ENCODE peak calls at places on chromosomes 3 and 15, in six cellular contexts. W is dermis microvascular lymphatic vessel endothelial cell, M is HT1080, D is Panc1, Z is endothelial cell, N is HTR-8/SVneo. I is an unnamed sample.

GRCh38 chr3:122682016-122682374 is 1.4 kb downstream of the PARP14 start:
- DNase-seq in N (no peak), Z (no peak), D (no peak), M (no peak), W (no peak), I (no peak)

GRCh38 chr3:183502782-183503181 is 52.7 kb downstream of the KLHL6 start:
- DNase-seq in N (no peak), W (peak; percentile 44), Z (no peak), D (no peak), M (peak; percentile 30), I (no peak)

GRCh38 chr3:15148614-15149013 is 49.7 kb upstream of the RBSN start:
- DNase-seq in D (no peak), W (no peak), Z (peak; percentile 22), N (peak; percentile 3), M (peak; percentile 47), I (no peak)

GRCh38 chr15:23095796-23096195 is 40.8 kb downstream of the GOLGA6L1 start:
- DNase-seq in N (no peak), D (no peak), W (no peak), M (no peak), Z (no peak), I (no peak)

GRCh38 chr3:31077021-31077601 is 182.7 kb upstream of the GADL1 start:
- DNase-seq in Z (no peak), D (peak; percentile 15), N (peak; percentile 37), M (peak; percentile 100), W (peak; percentile 94), I (peak; percentile 32)

GRCh38 chr3:125186800-125187598 is 25.5 kb downstream of the SLC12A8 start:
- DNase-seq in M (no peak), N (no peak), D (no peak), Z (no peak), W (no peak), I (no peak)

GRCh38 chr15:48437178-48437577 is 105.9 kb downstream of the DUT start:
- DNase-seq in Z (no peak), M (peak; percentile 42), N (no peak), D (no peak), W (peak; percentile 42), I (no peak)

GRCh38 chr15:38002883-38003477 is 68.5 kb downstream of the TMCO5A start:
- DNase-seq in W (peak; percentile 85), N (peak; percentile 14), D (no peak), M (peak; percentile 68), Z (peak; percentile 69), I (peak; percentile 37)

GRCh38 chr15:80562846-80563245 is 132.3 kb upstream of the ABHD17C start:
- DNase-seq in W (no peak), D (no peak), Z (no peak), M (no peak), N (no peak), I (no peak)

GRCh38 chr15:43253431-43254403 is 13.0 kb downstream of the TGM5 start:
- DNase-seq in N (no peak), M (peak; percentile 93), D (no peak), Z (no peak), W (peak; percentile 29), I (no peak)

GRCh38 chr3:60708191-60708975 is 542.9 kb downstream of the FHIT start:
- DNase-seq in D (no peak), M (no peak), W (no peak), N (no peak), Z (no peak), I (peak; percentile 4)

GRCh38 chr15:98077186-98077585 is 116.7 kb downstream of the ARRDC4 start:
- DNase-seq in D (no peak), N (no peak), Z (no peak), M (peak; percentile 20), W (no peak), I (no peak)

GRCh38 chr3:188904670-188905069 is 267.1 kb upstream of the TPRG1 start:
- DNase-seq in D (no peak), W (no peak), N (no peak), M (peak; percentile 62), Z (no peak), I (no peak)

GRCh38 chr15:44598892-44599291 is 61.9 kb downstream of the EIF3J start:
- DNase-seq in N (no peak), Z (no peak), M (no peak), D (no peak), W (peak; percentile 70), I (no peak)

GRCh38 chr3:12768579-12769527 is 9.8 kb upstream of the TMEM40 start:
- DNase-seq in Z (no peak), D (no peak), M (no peak), N (no peak), W (no peak), I (no peak)

GRCh38 chr15:52010633-52011595 is 8.1 kb upstream of the MAPK6 start:
- DNase-seq in M (peak; percentile 80), D (peak; percentile 89), N (no peak), Z (no peak), W (peak; percentile 62), I (no peak)

GRCh38 chr3:38127611-38128302 is 9.2 kb downstream of the ACAA1 start:
- DNase-seq in D (no peak), M (peak; percentile 42), N (no peak), W (no peak), Z (no peak), I (no peak)

GRCh38 chr3:160618878-160619277 is 53.5 kb upstream of the KPNA4 start:
- DNase-seq in D (no peak), Z (no peak), W (no peak), N (no peak), M (no peak), I (no peak)

GRCh38 chr15:32671339-32672325 is 30.1 kb downstream of the SCG5 start:
- DNase-seq in Z (no peak), W (no peak), M (no peak), D (no peak), N (no peak), I (no peak)